ENCODE peak calls at places on chromosomes 13 and 19, in seven cellular contexts. B, T, E, U, D, S and Q are unnamed samples.

GRCh38 chr19:5607318-5608270 is 15.0 kb downstream of the SAFB2 start:
- DNase-seq in B (no peak), T (no peak), E (no peak), U (no peak), D (no peak), S (no peak), Q (no peak)

GRCh38 chr13:106649495-106649894 is 81.6 kb upstream of the ARGLU1 start:
- DNase-seq in B (no peak), T (peak; percentile 62), E (no peak), U (no peak), D (no peak), S (no peak), Q (no peak)

GRCh38 chr13:20769091-20769490 is 4.7 kb downstream of the EEF1AKMT1 start:
- DNase-seq in B (no peak), T (no peak), E (no peak), U (no peak), D (no peak), S (no peak), Q (no peak)

GRCh38 chr19:32458500-32459123 is 53.0 kb downstream of the DPY19L3 start:
- DNase-seq in B (no peak), T (no peak), E (no peak), U (no peak), D (no peak), S (no peak), Q (no peak)

GRCh38 chr19:19050731-19051130 is 13.1 kb upstream of the SLC25A42 start:
- DNase-seq in B (no peak), T (no peak), E (no peak), U (no peak), D (no peak), S (no peak), Q (no peak)

GRCh38 chr13:109857803-109858202 is 71.4 kb upstream of the IRS2 start:
- DNase-seq in B (no peak), T (no peak), E (no peak), U (no peak), D (no peak), S (no peak), Q (no peak)

GRCh38 chr19:55473613-55474012 is 2.8 kb upstream of the ZNF628 start:
- DNase-seq in B (no peak), T (peak; percentile 42), E (no peak), U (no peak), D (no peak), S (no peak), Q (no peak)

GRCh38 chr19:42111384-42111783 is 20.9 kb downstream of the POU2F2 start:
- DNase-seq in B (no peak), T (peak; percentile 80), E (no peak), U (no peak), D (no peak), S (no peak), Q (no peak)

GRCh38 chr13:35164324-35164932 is 222.4 kb downstream of the NBEA start:
- DNase-seq in B (no peak), T (peak; percentile 37), E (no peak), U (no peak), D (peak; percentile 5), S (no peak), Q (no peak)

GRCh38 chr19:31350033-31350692 is 927 bp upstream of the TSHZ3 start:
- DNase-seq in B (peak; percentile 61), T (no peak), E (no peak), U (no peak), D (no peak), S (no peak), Q (no peak)

GRCh38 chr19:31352296-31352781 is 3.1 kb upstream of the TSHZ3 start:
- DNase-seq in B (no peak), T (no peak), E (no peak), U (peak; percentile 55), D (no peak), S (no peak), Q (no peak)

GRCh38 chr19:31352782-31353651 is 3.8 kb upstream of the TSHZ3 start:
- DNase-seq in B (no peak), T (no peak), E (no peak), U (peak; percentile 56), D (no peak), S (no peak), Q (no peak)

GRCh38 chr19:31350693-31351211 is 1.5 kb upstream of the TSHZ3 start:
- DNase-seq in B (peak; percentile 68), T (peak; percentile 63), E (no peak), U (peak; percentile 43), D (peak; percentile 36), S (peak; percentile 55), Q (no peak)

DNA sequence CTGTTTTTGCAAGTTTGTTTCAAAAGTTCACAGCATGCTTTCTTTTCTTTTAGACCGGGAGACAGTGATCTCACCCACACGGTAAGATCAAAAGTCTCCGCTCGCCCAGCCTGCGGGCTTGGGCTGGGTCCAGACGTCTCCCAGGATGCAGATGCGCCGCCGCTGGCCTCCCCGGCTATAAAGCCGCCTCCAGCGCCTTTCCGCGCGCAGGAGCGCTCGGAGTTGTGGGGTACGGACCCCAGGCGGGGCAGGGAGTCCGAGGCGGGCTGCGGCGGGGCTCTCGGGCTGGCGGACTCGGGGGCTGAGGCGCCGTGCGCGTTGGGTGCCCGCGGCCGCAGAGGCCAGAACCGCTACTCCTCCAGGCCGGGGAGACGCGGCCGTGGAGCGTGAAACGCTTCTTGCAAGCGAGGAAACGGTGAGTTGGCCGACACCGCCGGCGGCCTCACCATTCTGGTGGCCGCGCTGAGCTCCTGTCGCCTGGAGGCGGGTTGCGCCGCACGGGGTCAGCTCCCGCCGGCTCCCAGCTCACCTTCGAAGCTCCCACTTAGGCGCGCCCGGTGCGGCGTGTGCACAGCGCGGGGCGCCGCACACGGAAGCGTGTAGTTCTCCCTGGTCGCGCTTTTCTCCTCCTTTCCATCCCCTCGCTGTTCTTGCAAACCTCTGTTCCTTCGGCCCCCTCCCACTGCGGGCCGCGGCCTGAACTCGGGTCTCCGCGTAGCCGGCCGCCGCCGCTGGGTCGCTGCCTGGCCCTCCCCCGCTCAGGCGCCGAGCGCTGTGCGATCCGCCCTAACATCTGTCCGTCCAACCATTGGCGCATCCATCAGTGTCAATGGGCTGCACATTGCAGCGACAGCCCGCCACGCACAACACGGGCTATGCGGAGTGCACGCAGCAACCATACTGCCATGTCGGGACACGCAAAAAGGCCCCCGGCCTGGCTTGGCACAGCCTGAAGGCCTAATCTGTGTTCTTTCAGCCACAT is 2.3 kb upstream of the TSHZ3 start:
- DNase-seq in B (peak; percentile 61), T (peak; percentile 74), E (no peak), U (no peak), D (no peak), S (peak; percentile 45), Q (no peak)
- TF ChIP-seq CTCF in B (no peak), T (no peak), E (no peak), U (no peak), D (no peak), S (no peak), Q (no peak)

GRCh38 chr19:6800991-6801396 is 28.5 kb downstream of the VAV1 start:
- DNase-seq in B (no peak), T (peak; percentile 89), E (no peak), U (peak; percentile 30), D (no peak), S (no peak), Q (no peak)
- TF ChIP-seq CTCF in B (no peak), T (no peak), E (no peak), U (no peak), D (no peak), S (no peak), Q (no peak)

DNA sequence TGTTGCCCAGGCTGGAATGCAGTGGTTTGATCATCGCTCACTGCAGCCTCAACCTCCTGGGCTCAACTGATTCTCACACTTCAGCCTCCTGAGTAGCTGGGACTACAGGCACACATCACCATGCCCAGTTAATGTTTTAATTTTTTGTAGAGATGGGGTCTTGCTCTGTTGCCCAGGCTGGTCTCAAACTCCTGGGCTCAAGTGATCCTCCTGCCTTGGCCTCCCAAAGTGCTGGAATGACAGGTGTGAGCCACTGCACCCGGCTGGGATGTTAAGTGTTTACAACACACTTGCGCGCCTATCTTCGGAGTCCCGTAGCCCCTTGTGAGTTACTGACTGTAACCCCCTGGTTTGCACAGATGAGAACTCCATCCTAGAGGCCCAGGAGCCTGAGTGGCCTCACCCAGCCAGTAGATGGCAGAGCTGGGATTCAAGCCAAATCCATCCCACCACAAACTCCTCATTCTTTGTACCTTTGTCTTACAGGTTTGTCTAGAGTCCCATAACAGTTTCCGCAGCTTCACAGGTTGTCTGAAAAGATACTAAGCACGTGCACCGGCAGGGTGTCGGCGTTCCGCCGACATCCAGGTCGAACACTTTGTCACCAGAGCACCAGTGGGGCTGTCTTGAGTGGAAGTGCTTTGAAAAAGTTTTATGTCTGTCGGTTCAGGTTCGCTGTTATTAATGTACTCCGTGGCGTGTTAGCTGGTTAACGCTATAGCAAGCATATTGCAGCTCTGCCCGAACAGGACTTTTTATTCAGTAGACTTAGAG is 14.7 kb downstream of the MAG start:
- DNase-seq in B (no peak), T (no peak), E (no peak), U (peak; percentile 66), D (peak; percentile 64), S (no peak), Q (no peak)
- TF ChIP-seq CTCF in B (no peak), T (no peak), E (no peak), U (peak; percentile 69), D (peak; percentile 49), S (no peak), Q (no peak)

GRCh38 chr13:113784645-113785024 is 25.6 kb downstream of the TMEM255B start:
- DNase-seq in B (no peak), T (no peak), E (no peak), U (no peak), D (no peak), S (no peak), Q (no peak)
- TF ChIP-seq CTCF in B (no peak), T (no peak), E (no peak), U (no peak), D (no peak), S (no peak), Q (no peak)